ENCODE peak calls at places on chromosomes 4 and X, in five cellular contexts. C is H9, N is IMR-90, B is H1, L is mesenchymal stem cell. K is an unnamed sample.

GRCh38 chr4:76214269-76214628 is 625 bp upstream of the SCARB2 start:
- DNase-seq in N (no peak), L (no peak), C (peak), B (no peak), K (no peak)

GRCh38 chrX:43003939-43004338 is 226.0 kb upstream of the PPP1R2C start:
- DNase-seq in N (no peak), C (no peak), L (no peak), B (no peak), K (no peak)

GRCh38 chr4:187128226-187128625 is 404.6 kb upstream of the FAT1 start:
- DNase-seq in N (peak), L (peak), B (no peak), C (no peak), K (no peak)

GRCh38 chr4:108926058-108926457 is 163.2 kb upstream of the ETNPPL start:
- DNase-seq in N (peak), C (no peak), B (no peak), L (peak), K (no peak)

GRCh38 chr4:15868065-15868464 is 70.5 kb downstream of the FGFBP1 start:
- DNase-seq in B (no peak), N (no peak), C (no peak), L (no peak), K (no peak)

GRCh38 chr4:1300466-1301455 is 11.1 kb downstream of the MAEA start:
- DNase-seq in B (no peak), L (peak), C (no peak), N (peak), K (no peak)

GRCh38 chrX:102899940-102900916 is 36.8 kb upstream of the RAB40AL start:
- DNase-seq in N (peak), L (peak), C (peak), B (no peak), K (peak)

GRCh38 chrX:150365051-150365952 is 2.2 kb downstream of the MAMLD1 start:
- DNase-seq in N (peak), L (peak), B (no peak), C (peak), K (peak)

GRCh38 chr4:127203561-127204260 is 429.0 kb upstream of the INTU start:
- DNase-seq in B (no peak), N (peak), C (no peak), L (peak), K (no peak)

GRCh38 chrX:38409289-38409688 is 56.9 kb downstream of the OTC start:
- DNase-seq in N (no peak), B (no peak), L (no peak), C (no peak), K (no peak)

GRCh38 chr4:20299515-20299914 is 47.8 kb downstream of the SLIT2 start:
- DNase-seq in L (peak), B (no peak), N (peak), C (no peak), K (no peak)

GRCh38 chr4:33104190-33104773 is 2384.1 kb downstream of the PCDH7 start:
- DNase-seq in L (peak), N (no peak), C (no peak), B (no peak), K (no peak)

GRCh38 chr4:42280327-42281095 is 116.8 kb upstream of the SHISA3 start:
- DNase-seq in B (no peak), L (peak), C (no peak), N (peak), K (no peak)

GRCh38 chr4:64777286-64777685 is 368.0 kb upstream of the TECRL start:
- DNase-seq in N (no peak), B (no peak), C (no peak), L (no peak), K (no peak)

GRCh38 chrX:154004315-154004714 is 15.4 kb downstream of the IRAK1 start:
- DNase-seq in C (no peak), L (no peak), N (no peak), B (no peak), K (no peak)

GRCh38 chr4:75916091-75916661 is 13.9 kb upstream of the PPEF2 start:
- DNase-seq in C (peak), N (peak), B (no peak), L (peak), K (peak)

GRCh38 chr4:138948918-138949317 is 66.7 kb upstream of the NOCT start:
- DNase-seq in N (no peak), C (no peak), L (peak), B (no peak), K (no peak)

GRCh38 chr4:169260217-169260866 is 10.4 kb downstream of the SH3RF1 start:
- DNase-seq in B (no peak), N (no peak), L (no peak), C (peak), K (no peak)

GRCh38 chr4:98657531-98658286 is 702 bp downstream of the TSPAN5 start:
- DNase-seq in B (no peak), L (peak), C (peak), N (peak), K (peak)

GRCh38 chrX:94288325-94288724 is 614.3 kb downstream of the FAM133A start:
- DNase-seq in N (no peak), L (no peak), C (no peak), B (no peak), K (no peak)

GRCh38 chr4:22778547-22779163 is 85.9 kb downstream of the GBA3 start:
- DNase-seq in N (no peak), C (peak), L (no peak), B (no peak), K (no peak)

GRCh38 chr4:80610845-80611244 is 275.3 kb downstream of the CFAP299 start:
- DNase-seq in B (no peak), L (no peak), C (no peak), N (peak), K (no peak)

GRCh38 chr4:157004279-157005161 is 32.9 kb upstream of the PDGFC start:
- DNase-seq in C (no peak), N (no peak), L (no peak), B (no peak), K (no peak)

GRCh38 chr4:157005831-157006230 is 34.2 kb upstream of the PDGFC start:
- DNase-seq in N (no peak), C (no peak), L (no peak), B (no peak), K (no peak)

GRCh38 chr4:157010630-157011029 is 39.0 kb upstream of the PDGFC start:
- DNase-seq in L (no peak), N (no peak), B (no peak), C (no peak), K (no peak)

DNA sequence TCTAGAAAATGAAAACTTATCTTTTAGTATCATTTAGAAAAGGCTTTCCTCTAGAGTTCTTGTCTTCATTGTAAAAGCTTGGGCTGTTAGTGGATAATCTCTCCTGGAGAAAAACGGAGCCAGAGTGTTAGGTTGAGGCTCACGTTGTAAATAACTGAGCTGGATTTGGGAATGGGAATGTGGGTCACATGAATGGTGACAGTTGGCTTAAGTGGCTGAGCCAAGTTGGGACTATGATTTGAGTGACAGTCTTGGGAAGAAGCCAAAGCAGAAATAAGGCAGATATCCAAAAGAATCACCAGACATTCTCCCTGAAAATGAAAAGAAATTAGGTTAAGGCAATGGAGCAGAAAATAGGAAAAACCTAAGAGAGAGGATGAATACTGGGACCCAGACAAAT is 33.6 kb upstream of the PDGFC start:
- DNase-seq in C (no peak), N (no peak), L (no peak), B (no peak), K (no peak)
- H3K18ac ChIP-seq in C (no peak), N (no peak), L (no peak), B (no peak), K (no peak)

GRCh38 chr4:147160908-147161513 is 215.3 kb upstream of the TTC29 start:
- DNase-seq in C (peak), B (no peak), L (peak), N (peak), K (peak)

GRCh38 chr4:147163311-147163710 is 217.6 kb upstream of the TTC29 start:
- DNase-seq in L (no peak), N (no peak), B (no peak), C (no peak), K (no peak)

GRCh38 chr4:147157860-147158701 is 212.4 kb upstream of the TTC29 start:
- DNase-seq in N (peak), B (no peak), L (peak), C (peak), K (peak)
- H4K91ac ChIP-seq in N (peak), B (no peak), L (peak), C (no peak), K (no peak)

GRCh38 chr4:133147922-133148689 is 988 bp upstream of the PCDH10 start:
- DNase-seq in L (peak), C (peak), B (no peak), N (peak), K (peak)

GRCh38 chr4:133145758-133146157 is 3.3 kb upstream of the PCDH10 start:
- DNase-seq in N (no peak), L (no peak), C (no peak), B (no peak), K (no peak)

GRCh38 chr4:133146192-133146573 is 2.9 kb upstream of the PCDH10 start:
- DNase-seq in N (no peak), L (no peak), C (no peak), B (no peak), K (no peak)

GRCh38 chr4:133147365-133147821 is 1.7 kb upstream of the PCDH10 start:
- DNase-seq in L (peak), C (no peak), N (no peak), B (no peak), K (no peak)

GRCh38 chr4:133146574-133147198 is 2.4 kb upstream of the PCDH10 start:
- DNase-seq in L (peak), N (peak), C (peak), B (no peak), K (peak)
- H2BK15ac ChIP-seq in L (no peak), N (no peak), C (no peak), B (peak), K (no peak)

GRCh38 chr4:81747242-81747930 is 275.7 kb upstream of the RASGEF1B start:
- DNase-seq in L (no peak), B (no peak), N (no peak), C (no peak), K (no peak)

GRCh38 chr4:81746071-81746470 is 274.4 kb upstream of the RASGEF1B start:
- DNase-seq in L (no peak), C (no peak), B (no peak), N (no peak), K (no peak)

GRCh38 chr4:81743731-81744465 is 272.2 kb upstream of the RASGEF1B start:
- DNase-seq in C (no peak), B (no peak), N (no peak), L (no peak), K (no peak)

GRCh38 chr4:81740492-81740891 is 268.8 kb upstream of the RASGEF1B start:
- DNase-seq in L (no peak), N (no peak), B (no peak), C (no peak), K (no peak)

GRCh38 chr4:81745076-81745475 is 273.4 kb upstream of the RASGEF1B start:
- DNase-seq in B (no peak), C (no peak), N (no peak), L (no peak), K (no peak)
- H3K18ac ChIP-seq in B (no peak), C (no peak), N (no peak), L (no peak), K (no peak)

GRCh38 chr4:122603156-122603574 is 17.7 kb downstream of the IL21 start:
- DNase-seq in N (peak), C (no peak), L (peak), B (no peak), K (no peak)
- H4K91ac ChIP-seq in N (no peak), C (no peak), L (no peak), B (peak), K (no peak)

GRCh38 chr4:145614235-145614615 is 5.0 kb upstream of the MMAA start:
- DNase-seq in N (no peak), B (no peak), L (no peak), C (no peak), K (no peak)

GRCh38 chr4:145618210-145618911 is 824 bp upstream of the MMAA start:
- DNase-seq in N (no peak), B (no peak), C (no peak), L (no peak), K (no peak)

GRCh38 chr4:145618912-145619638 is at the start of gene MMAA:
- DNase-seq in L (peak), B (peak), C (peak), N (peak), K (peak)

GRCh38 chr4:145609494-145610427 is 9.4 kb upstream of the MMAA start:
- DNase-seq in B (no peak), L (peak), N (peak), C (peak), K (peak)

DNA sequence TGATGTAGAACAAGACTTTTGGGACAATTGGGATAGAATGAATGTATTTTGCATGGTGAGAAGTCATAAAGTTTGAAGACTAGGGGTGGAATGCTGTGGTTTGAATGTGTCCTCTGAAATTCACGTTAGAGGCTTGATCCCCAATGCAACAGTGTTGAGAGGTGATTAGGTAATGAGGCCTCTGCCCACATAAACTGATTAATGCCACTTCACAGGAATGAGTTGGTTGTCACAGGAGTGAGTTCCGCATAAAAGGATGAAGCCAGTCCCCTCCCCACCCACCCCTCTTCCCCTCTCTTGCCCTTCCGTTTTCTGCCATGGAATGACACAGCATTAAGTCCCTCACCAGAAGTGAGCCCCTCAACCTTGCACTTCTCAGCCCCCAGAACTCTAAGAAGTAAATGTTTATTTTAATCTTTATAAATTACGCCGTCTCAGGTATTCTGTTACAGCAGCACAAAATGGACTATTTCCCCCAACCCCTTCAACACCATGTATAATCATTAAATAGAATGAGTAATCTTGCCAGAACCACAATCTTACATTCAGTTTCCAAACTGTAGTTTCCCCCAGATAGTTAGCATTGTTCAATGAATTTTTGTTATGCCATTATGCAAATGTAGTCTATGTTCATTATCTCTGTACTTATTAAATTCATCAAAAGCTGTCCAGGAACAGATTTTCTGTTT is 5.5 kb upstream of the MMAA start:
- DNase-seq in N (no peak), C (no peak), B (no peak), L (no peak), K (no peak)
- H2BK15ac ChIP-seq in N (no peak), C (no peak), B (no peak), L (no peak), K (no peak)